ENCODE peak calls at places on chromosomes 1 and 21, in seven cellular contexts. One of them, this sample, is unnamed.
A peak's percentile ranks its signal among the peaks of the same experiment; 100 is the strongest.

GRCh38 chr1:29655945-29656866 is 419.9 kb downstream of the PTPRU start:
- DNase-seq in DND-41: peak; percentile 15
- DNase-seq in glutamatergic neuron: peak; percentile 51
- DNase-seq in A549: peak; percentile 7
- DNase-seq in choroid plexus epithelial cell: peak; percentile 12
- DNase-seq in HCT116: no peak
- DNase-seq in OCI-LY7: peak; percentile 14
- DNase-seq in this sample: no peak

GRCh38 chr1:153288634-153289275 is 24.0 kb downstream of the PGLYRP3 start:
- DNase-seq in DND-41: peak; percentile 17
- DNase-seq in glutamatergic neuron: peak; percentile 47
- DNase-seq in A549: peak; percentile 35
- DNase-seq in choroid plexus epithelial cell: no peak
- DNase-seq in HCT116: peak; percentile 27
- DNase-seq in OCI-LY7: peak; percentile 3
- DNase-seq in this sample: no peak

GRCh38 chr1:117146570-117147340 is 25.2 kb upstream of the TRIM45 start:
- DNase-seq in DND-41: no peak
- DNase-seq in glutamatergic neuron: no peak
- DNase-seq in A549: peak; percentile 73
- DNase-seq in choroid plexus epithelial cell: peak; percentile 91
- DNase-seq in HCT116: peak; percentile 48
- DNase-seq in OCI-LY7: no peak
- DNase-seq in this sample: peak; percentile 81

GRCh38 chr1:169594391-169594790 is 8.1 kb upstream of the F5 start:
- DNase-seq in DND-41: no peak
- DNase-seq in glutamatergic neuron: no peak
- DNase-seq in A549: no peak
- DNase-seq in choroid plexus epithelial cell: no peak
- DNase-seq in HCT116: no peak
- DNase-seq in OCI-LY7: no peak
- DNase-seq in this sample: no peak

GRCh38 chr1:12411747-12412146 is 181.9 kb downstream of the VPS13D start:
- DNase-seq in DND-41: no peak
- DNase-seq in glutamatergic neuron: no peak
- DNase-seq in A549: no peak
- DNase-seq in choroid plexus epithelial cell: no peak
- DNase-seq in HCT116: no peak
- DNase-seq in OCI-LY7: no peak
- DNase-seq in this sample: no peak

GRCh38 chr1:112465122-112465521 is 43.6 kb upstream of the WNT2B start:
- DNase-seq in DND-41: no peak
- DNase-seq in glutamatergic neuron: no peak
- DNase-seq in A549: no peak
- DNase-seq in choroid plexus epithelial cell: peak; percentile 57
- DNase-seq in HCT116: no peak
- DNase-seq in OCI-LY7: no peak
- DNase-seq in this sample: no peak

GRCh38 chr1:60078182-60078581 is 4.6 kb upstream of the C1orf87 start:
- DNase-seq in DND-41: no peak
- DNase-seq in glutamatergic neuron: no peak
- DNase-seq in A549: no peak
- DNase-seq in choroid plexus epithelial cell: no peak
- DNase-seq in HCT116: no peak
- DNase-seq in OCI-LY7: no peak
- DNase-seq in this sample: no peak

GRCh38 chr1:85606414-85606800 is 25.8 kb downstream of the CCN1 start:
- DNase-seq in DND-41: no peak
- DNase-seq in glutamatergic neuron: no peak
- DNase-seq in A549: peak; percentile 35
- DNase-seq in choroid plexus epithelial cell: peak; percentile 68
- DNase-seq in HCT116: no peak
- DNase-seq in OCI-LY7: no peak
- DNase-seq in this sample: no peak

GRCh38 chr1:85580046-85580411 is 532 bp upstream of the CCN1 start:
- DNase-seq in DND-41: no peak
- DNase-seq in glutamatergic neuron: no peak
- DNase-seq in A549: peak; percentile 57
- DNase-seq in choroid plexus epithelial cell: peak; percentile 82
- DNase-seq in HCT116: no peak
- DNase-seq in OCI-LY7: no peak
- DNase-seq in this sample: no peak

GRCh38 chr1:221724931-221725605 is 16.8 kb downstream of the DUSP10 start:
- DNase-seq in DND-41: no peak
- DNase-seq in glutamatergic neuron: no peak
- DNase-seq in A549: no peak
- DNase-seq in choroid plexus epithelial cell: peak; percentile 76
- DNase-seq in HCT116: no peak
- DNase-seq in OCI-LY7: no peak
- DNase-seq in this sample: peak; percentile 86

GRCh38 chr1:54409156-54410142 is 3.3 kb upstream of the SSBP3 start:
- DNase-seq in DND-41: peak; percentile 68
- DNase-seq in glutamatergic neuron: no peak
- DNase-seq in A549: no peak
- DNase-seq in choroid plexus epithelial cell: no peak
- DNase-seq in HCT116: no peak
- DNase-seq in OCI-LY7: peak; percentile 60
- DNase-seq in this sample: no peak

GRCh38 chr1:11373029-11373964 is 100.3 kb downstream of the UBIAD1 start:
- DNase-seq in DND-41: no peak
- DNase-seq in glutamatergic neuron: no peak
- DNase-seq in A549: no peak
- DNase-seq in choroid plexus epithelial cell: no peak
- DNase-seq in HCT116: no peak
- DNase-seq in OCI-LY7: no peak
- DNase-seq in this sample: no peak

GRCh38 chr1:179034720-179035119 is 9.0 kb downstream of the FAM20B start:
- DNase-seq in DND-41: no peak
- DNase-seq in glutamatergic neuron: no peak
- DNase-seq in A549: no peak
- DNase-seq in choroid plexus epithelial cell: peak; percentile 82
- DNase-seq in HCT116: no peak
- DNase-seq in OCI-LY7: peak; percentile 69
- DNase-seq in this sample: no peak

GRCh38 chr1:169689395-169689794 is 22.0 kb downstream of the SELL start:
- DNase-seq in DND-41: no peak
- DNase-seq in glutamatergic neuron: no peak
- DNase-seq in A549: no peak
- DNase-seq in choroid plexus epithelial cell: no peak
- DNase-seq in HCT116: no peak
- DNase-seq in OCI-LY7: no peak
- DNase-seq in this sample: no peak

DNA sequence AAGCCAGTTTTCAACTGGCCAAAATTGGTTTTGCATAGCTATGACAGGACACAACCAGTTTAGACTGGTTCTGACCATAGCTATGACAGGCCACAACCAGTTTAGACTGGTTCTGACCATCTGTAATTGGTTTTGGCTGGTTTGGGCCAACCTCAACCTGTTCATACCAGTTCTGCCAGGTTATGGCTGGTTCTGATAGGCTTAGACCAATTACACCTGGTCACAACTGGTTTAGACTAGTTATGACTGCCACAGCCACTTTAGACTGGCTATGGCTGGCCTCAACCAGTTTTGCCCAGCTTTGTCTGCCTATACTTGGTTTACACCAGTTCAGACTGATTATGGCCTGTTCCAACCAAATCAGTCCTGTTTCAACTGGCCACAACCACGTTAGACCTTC is 353.2 kb upstream of the CAMK1G start:
- DNase-seq in DND-41: no peak
- DNase-seq in glutamatergic neuron: no peak
- DNase-seq in A549: no peak
- DNase-seq in choroid plexus epithelial cell: no peak
- DNase-seq in HCT116: no peak
- DNase-seq in OCI-LY7: no peak
- DNase-seq in this sample: no peak
- TF ChIP-seq CTCF in DND-41: no peak
- TF ChIP-seq CTCF in glutamatergic neuron: no peak
- TF ChIP-seq CTCF in A549: no peak
- TF ChIP-seq CTCF in choroid plexus epithelial cell: no peak
- TF ChIP-seq CTCF in HCT116: no peak
- TF ChIP-seq CTCF in OCI-LY7: no peak
- TF ChIP-seq CTCF in this sample: no peak

DNA sequence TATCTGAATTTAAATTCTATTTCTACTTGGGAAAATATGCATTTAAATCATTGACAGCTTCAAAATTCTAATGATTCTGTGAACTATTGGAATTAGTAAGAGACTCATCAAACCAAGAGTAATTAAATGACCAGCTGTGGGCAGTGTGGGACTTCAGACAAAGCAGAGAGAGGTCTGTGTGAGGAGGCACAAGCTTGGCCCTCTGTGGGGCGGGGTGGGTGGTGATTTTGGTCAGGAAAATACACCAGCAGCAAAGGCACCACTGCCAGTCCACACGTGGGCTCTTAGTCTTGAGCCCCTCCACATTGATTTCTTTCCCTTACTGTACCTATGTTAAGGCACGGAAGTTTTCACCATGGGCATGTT is 39.2 kb upstream of the RAB4A start:
- DNase-seq in DND-41: no peak
- DNase-seq in glutamatergic neuron: no peak
- DNase-seq in A549: no peak
- DNase-seq in choroid plexus epithelial cell: no peak
- DNase-seq in HCT116: no peak
- DNase-seq in OCI-LY7: no peak
- DNase-seq in this sample: no peak
- TF ChIP-seq CTCF in DND-41: no peak
- TF ChIP-seq CTCF in glutamatergic neuron: no peak
- TF ChIP-seq CTCF in A549: peak; percentile 42
- TF ChIP-seq CTCF in choroid plexus epithelial cell: no peak
- TF ChIP-seq CTCF in HCT116: peak; percentile 34
- TF ChIP-seq CTCF in OCI-LY7: peak; percentile 11
- TF ChIP-seq CTCF in this sample: peak; percentile 11

GRCh38 chr21:25562660-25563059 is 44.6 kb downstream of the MRPL39 start:
- DNase-seq in DND-41: peak; percentile 34
- DNase-seq in glutamatergic neuron: no peak
- DNase-seq in A549: no peak
- DNase-seq in choroid plexus epithelial cell: no peak
- DNase-seq in HCT116: no peak
- DNase-seq in OCI-LY7: no peak
- DNase-seq in this sample: no peak

GRCh38 chr21:25564349-25564948 is 42.8 kb downstream of the MRPL39 start:
- DNase-seq in DND-41: no peak
- DNase-seq in glutamatergic neuron: no peak
- DNase-seq in A549: no peak
- DNase-seq in choroid plexus epithelial cell: no peak
- DNase-seq in HCT116: no peak
- DNase-seq in OCI-LY7: no peak
- DNase-seq in this sample: no peak

GRCh38 chr21:25560151-25560783 is 47.0 kb downstream of the MRPL39 start:
- DNase-seq in DND-41: no peak
- DNase-seq in glutamatergic neuron: no peak
- DNase-seq in A549: no peak
- DNase-seq in choroid plexus epithelial cell: peak; percentile 42
- DNase-seq in HCT116: no peak
- DNase-seq in OCI-LY7: no peak
- DNase-seq in this sample: no peak

GRCh38 chr21:25563399-25564116 is 43.7 kb downstream of the MRPL39 start:
- DNase-seq in DND-41: peak; percentile 65
- DNase-seq in glutamatergic neuron: no peak
- DNase-seq in A549: no peak
- DNase-seq in choroid plexus epithelial cell: no peak
- DNase-seq in HCT116: no peak
- DNase-seq in OCI-LY7: no peak
- DNase-seq in this sample: no peak

DNA sequence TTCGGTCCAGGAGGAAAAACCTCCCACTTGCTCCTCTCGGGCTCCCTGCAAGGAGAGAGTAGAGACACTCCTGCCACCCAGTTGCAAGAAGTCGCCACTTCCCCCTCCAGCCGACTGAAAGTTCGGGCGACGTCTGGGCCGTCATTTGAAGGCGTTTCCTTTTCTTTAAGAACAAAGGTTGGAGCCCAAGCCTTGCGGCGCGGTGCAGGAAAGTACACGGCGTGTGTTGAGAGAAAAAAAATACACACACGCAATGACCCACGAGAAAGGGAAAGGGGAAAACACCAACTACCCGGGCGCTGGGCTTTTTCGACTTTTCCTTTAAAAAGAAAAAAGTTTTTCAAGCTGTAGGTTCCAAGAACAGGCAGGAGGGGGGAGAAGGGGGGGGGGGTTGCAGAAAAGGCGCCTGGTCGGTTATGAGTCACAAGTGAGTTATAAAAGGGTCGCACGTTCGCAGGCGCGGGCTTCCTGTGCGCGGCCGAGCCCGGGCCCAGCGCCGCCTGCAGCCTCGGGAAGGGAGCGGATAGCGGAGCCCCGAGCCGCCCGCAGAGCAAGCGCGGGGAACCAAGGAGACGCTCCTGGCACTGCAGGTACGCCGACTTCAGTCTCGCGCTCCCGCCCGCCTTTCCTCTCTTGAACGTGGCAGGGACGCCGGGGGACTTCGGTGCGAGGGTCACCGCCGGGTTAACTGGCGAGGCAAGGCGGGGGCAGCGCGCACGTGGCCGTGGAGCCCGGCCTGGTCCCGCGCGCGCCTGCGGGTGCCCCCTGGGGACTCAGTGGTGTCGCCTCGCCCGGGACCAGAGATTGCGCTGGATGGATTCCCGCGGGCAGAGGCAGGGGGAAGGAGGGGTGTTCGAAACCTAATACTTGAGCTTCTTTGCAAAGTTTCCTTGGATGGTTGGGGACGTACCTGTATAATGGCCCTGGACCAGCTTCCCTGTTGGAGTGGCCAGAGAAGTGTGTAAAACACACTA is 45.3 kb downstream of the MRPL39 start:
- DNase-seq in DND-41: peak; percentile 82
- DNase-seq in glutamatergic neuron: peak; percentile 62
- DNase-seq in A549: peak; percentile 2
- DNase-seq in choroid plexus epithelial cell: peak; percentile 74
- DNase-seq in HCT116: no peak
- DNase-seq in OCI-LY7: peak; percentile 54
- DNase-seq in this sample: no peak
- TF ChIP-seq CTCF in DND-41: peak; percentile 51
- TF ChIP-seq CTCF in glutamatergic neuron: no peak
- TF ChIP-seq CTCF in A549: no peak
- TF ChIP-seq CTCF in choroid plexus epithelial cell: peak; percentile 47
- TF ChIP-seq CTCF in HCT116: no peak
- TF ChIP-seq CTCF in OCI-LY7: peak; percentile 35
- TF ChIP-seq CTCF in this sample: peak; percentile 40

DNA sequence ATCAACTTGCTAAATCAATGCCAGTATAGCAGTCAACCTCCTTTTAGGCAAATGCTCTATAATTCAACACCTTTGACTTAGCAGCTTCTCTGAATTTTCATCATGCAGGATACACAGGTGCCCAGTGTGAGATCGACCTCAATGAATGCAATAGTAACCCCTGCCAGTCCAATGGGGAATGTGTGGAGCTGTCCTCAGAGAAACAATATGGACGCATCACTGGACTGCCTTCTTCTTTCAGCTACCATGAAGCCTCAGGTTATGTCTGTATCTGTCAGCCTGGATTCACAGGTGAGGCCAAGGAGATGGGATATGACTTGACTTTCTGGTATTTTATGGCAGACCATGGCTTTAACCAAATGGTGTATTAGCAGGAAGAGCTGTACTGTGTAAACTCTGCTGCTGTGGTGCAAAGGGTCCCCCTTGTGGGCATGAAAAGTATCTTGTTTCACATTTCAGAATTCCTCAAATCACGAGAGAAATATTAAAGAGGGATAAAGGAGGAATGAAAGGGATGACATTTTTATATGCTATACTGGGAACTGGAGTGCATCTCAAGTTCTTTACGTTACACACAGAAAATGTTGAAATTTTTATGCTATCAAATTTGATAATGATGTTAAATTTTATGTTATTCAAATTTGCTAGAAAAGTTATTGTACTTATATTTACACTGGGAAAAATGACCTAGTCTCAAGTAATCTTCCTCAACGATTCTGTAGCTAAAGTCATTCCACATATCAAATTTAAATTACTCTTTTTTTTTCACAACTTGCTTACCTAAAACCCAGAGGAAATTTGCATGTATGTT is 88.9 kb downstream of the CRB1 start:
- DNase-seq in DND-41: peak; percentile 40
- DNase-seq in glutamatergic neuron: peak; percentile 33
- DNase-seq in A549: peak; percentile 67
- DNase-seq in choroid plexus epithelial cell: peak; percentile 82
- DNase-seq in HCT116: peak; percentile 42
- DNase-seq in OCI-LY7: peak; percentile 51
- DNase-seq in this sample: no peak
- TF ChIP-seq CTCF in DND-41: peak; percentile 76
- TF ChIP-seq CTCF in glutamatergic neuron: peak; percentile 83
- TF ChIP-seq CTCF in A549: peak; percentile 69
- TF ChIP-seq CTCF in choroid plexus epithelial cell: peak; percentile 84
- TF ChIP-seq CTCF in HCT116: peak; percentile 86
- TF ChIP-seq CTCF in OCI-LY7: peak; percentile 83
- TF ChIP-seq CTCF in this sample: peak; percentile 85

This sample was measured in epithelial cell of proximal tubule.